ENCODE peak calls at places on chromosomes 3 and 15, in nine cellular contexts. W is upper lobe of right lung; A is foreskin fibroblast; X is tibial artery; F is CD8-positive, alpha-beta T cell; P is psoas muscle; I is upper lobe of left lung; D is OCI-LY7; O is dorsolateral prefrontal cortex. V is an unnamed sample.

GRCh38 chr15:20349774-20350498 is 191.7 kb downstream of the GOLGA6L6 start:
- DNase-seq in W (peak; percentile 74), A (no peak), X (peak; percentile 66), F (peak; percentile 6), P (peak; percentile 59), I (no peak), D (no peak), O (peak; percentile 10), V (peak; percentile 77)

GRCh38 chr3:121883507-121883906 is 10.7 kb upstream of the SLC15A2 start:
- DNase-seq in W (no peak), A (no peak), X (no peak), F (no peak), P (no peak), I (no peak), D (peak; percentile 42), O (no peak), V (no peak)

GRCh38 chr15:76337047-76337738 is 620 bp downstream of the ISL2 start:
- DNase-seq in W (no peak), A (peak; percentile 64), X (no peak), F (no peak), P (no peak), I (no peak), D (peak; percentile 24), O (no peak), V (no peak)

GRCh38 chr3:55322649-55323048 is 164.5 kb downstream of the WNT5A start:
- DNase-seq in W (no peak), A (no peak), X (no peak), F (no peak), P (no peak), I (no peak), D (no peak), O (peak; percentile 37), V (no peak)

GRCh38 chr15:67917037-67917436 is 77.2 kb upstream of the RNU6-1 start:
- DNase-seq in W (no peak), A (no peak), X (peak; percentile 93), F (no peak), P (peak; percentile 82), I (no peak), D (no peak), O (no peak), V (peak; percentile 89)

GRCh38 chr3:136110481-136110880 is 85.7 kb downstream of the MSL2 start:
- DNase-seq in W (no peak), A (no peak), X (no peak), F (no peak), P (no peak), I (no peak), D (no peak), O (no peak), V (no peak)

GRCh38 chr3:177354461-177354860 is 157.2 kb upstream of the TBL1XR1 start:
- DNase-seq in W (no peak), A (no peak), X (no peak), F (no peak), P (no peak), I (no peak), D (no peak), O (no peak), V (no peak)

GRCh38 chr15:25727867-25728600 is 135.1 kb downstream of the ATP10A start:
- DNase-seq in W (no peak), A (no peak), X (peak; percentile 46), F (no peak), P (no peak), I (no peak), D (no peak), O (peak; percentile 4), V (peak; percentile 61)

GRCh38 chr3:12198301-12198700 is 39.6 kb upstream of the TIMP4 start:
- DNase-seq in W (no peak), A (peak; percentile 63), X (no peak), F (no peak), P (no peak), I (no peak), D (no peak), O (no peak), V (no peak)

GRCh38 chr3:17645074-17645698 is 97.2 kb downstream of the TBC1D5 start:
- DNase-seq in W (no peak), A (peak; percentile 65), X (no peak), F (no peak), P (no peak), I (no peak), D (peak; percentile 45), O (peak; percentile 18), V (no peak)

GRCh38 chr3:77536038-77536775 is 496.3 kb downstream of the ROBO2 start:
- DNase-seq in W (no peak), A (no peak), X (no peak), F (no peak), P (no peak), I (no peak), D (no peak), O (no peak), V (no peak)

GRCh38 chr3:183486472-183486871 is 58.1 kb upstream of the MCF2L2 start:
- DNase-seq in W (no peak), A (no peak), X (no peak), F (no peak), P (no peak), I (no peak), D (no peak), O (no peak), V (no peak)

GRCh38 chr15:70541511-70541910 is 221.8 kb downstream of the UACA start:
- DNase-seq in W (no peak), A (no peak), X (no peak), F (no peak), P (no peak), I (no peak), D (no peak), O (no peak), V (no peak)

GRCh38 chr3:35486295-35486694 is 153.0 kb upstream of the ARPP21 start:
- DNase-seq in W (no peak), A (no peak), X (no peak), F (no peak), P (no peak), I (no peak), D (no peak), O (no peak), V (no peak)

GRCh38 chr3:111857474-111857873 is 1.6 kb upstream of the PHLDB2 start:
- DNase-seq in W (no peak), A (no peak), X (no peak), F (no peak), P (no peak), I (no peak), D (no peak), O (no peak), V (no peak)

GRCh38 chr15:71512281-71513016 is 297.9 kb upstream of the NR2E3 start:
- DNase-seq in W (no peak), A (no peak), X (no peak), F (no peak), P (no peak), I (no peak), D (no peak), O (no peak), V (no peak)

GRCh38 chr3:195003006-195003892 is 267.7 kb downstream of the XXYLT1 start:
- DNase-seq in W (peak; percentile 72), A (no peak), X (peak; percentile 78), F (no peak), P (peak; percentile 89), I (peak; percentile 56), D (no peak), O (no peak), V (peak; percentile 72)

GRCh38 chr15:99719096-99719541 is 14.1 kb downstream of the LYSMD4 start:
- DNase-seq in W (no peak), A (peak; percentile 45), X (no peak), F (no peak), P (no peak), I (no peak), D (no peak), O (no peak), V (no peak)

GRCh38 chr3:11717768-11718581 is 74.3 kb upstream of the VGLL4 start:
- DNase-seq in W (no peak), A (no peak), X (no peak), F (no peak), P (no peak), I (no peak), D (peak; percentile 80), O (no peak), V (no peak)

GRCh38 chr3:53938645-53939044 is 47.0 kb upstream of the SELENOK start:
- DNase-seq in W (no peak), A (peak; percentile 24), X (no peak), F (peak; percentile 20), P (no peak), I (no peak), D (peak; percentile 54), O (peak; percentile 39), V (no peak)

DNA sequence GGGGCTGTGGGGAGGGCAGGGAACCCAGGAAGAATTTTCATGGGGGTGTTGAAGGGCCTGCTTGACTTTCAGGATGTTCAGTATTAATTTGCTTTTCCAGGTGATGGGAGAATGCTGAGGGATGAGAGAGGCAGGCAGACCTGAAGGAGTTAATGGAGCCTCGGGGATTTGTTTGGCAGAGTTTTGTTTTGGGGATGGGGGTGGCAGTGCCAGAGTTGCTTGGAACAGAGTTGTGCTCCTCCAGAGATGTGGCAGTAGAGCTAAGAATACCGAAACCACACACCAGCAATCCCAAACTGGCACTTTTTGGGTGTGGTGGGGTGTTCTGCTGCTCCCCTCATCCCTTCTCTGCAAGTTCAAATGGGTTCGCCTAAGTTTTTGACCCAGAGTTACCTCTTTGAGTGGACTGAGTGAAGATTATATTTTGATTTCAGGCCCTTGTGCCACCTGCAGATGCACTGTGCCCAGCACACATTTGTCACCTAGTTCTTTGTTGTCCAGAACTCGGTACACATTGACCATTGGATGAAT is 1.6 kb downstream of the BOC start:
- DNase-seq in W (no peak), A (no peak), X (no peak), F (no peak), P (no peak), I (no peak), D (no peak), O (no peak), V (no peak)
- H3K4me3 ChIP-seq in W (peak overlapping the region; percentile 61), A (peak overlapping the region; percentile 90), X (peak overlapping the region; percentile 67), F (no peak overlapping the region), P (peak overlapping the region; percentile 70), I (no peak overlapping the region), D (no peak overlapping the region), O (peak overlapping the region; percentile 72), V (peak overlapping the region; percentile 87)

GRCh38 chr3:123286308-123287023 is 84.7 kb downstream of the SEC22A start:
- DNase-seq in W (no peak), A (peak; percentile 40), X (peak; percentile 61), F (no peak), P (peak; percentile 44), I (no peak), D (peak; percentile 53), O (peak; percentile 57), V (no peak)
- TF ChIP-seq CTCF in W (peak; percentile 54), A (peak; percentile 98), X (peak; percentile 57), F (peak; percentile 16), P (peak; percentile 29), I (peak; percentile 48), D (peak; percentile 77), O (peak; percentile 51), V (peak; percentile 38)

GRCh38 chr15:68997050-68997449 is 17.4 kb upstream of the NOX5 start:
- DNase-seq in W (no peak), A (no peak), X (no peak), F (no peak), P (no peak), I (no peak), D (no peak), O (no peak), V (peak; percentile 38)
- H3K4me3 ChIP-seq in W (no peak overlapping the region), A (no peak overlapping the region), X (no peak overlapping the region), F (no peak overlapping the region), P (no peak overlapping the region), I (no peak overlapping the region), D (no peak overlapping the region), O (no peak overlapping the region), V (no peak overlapping the region)

DNA sequence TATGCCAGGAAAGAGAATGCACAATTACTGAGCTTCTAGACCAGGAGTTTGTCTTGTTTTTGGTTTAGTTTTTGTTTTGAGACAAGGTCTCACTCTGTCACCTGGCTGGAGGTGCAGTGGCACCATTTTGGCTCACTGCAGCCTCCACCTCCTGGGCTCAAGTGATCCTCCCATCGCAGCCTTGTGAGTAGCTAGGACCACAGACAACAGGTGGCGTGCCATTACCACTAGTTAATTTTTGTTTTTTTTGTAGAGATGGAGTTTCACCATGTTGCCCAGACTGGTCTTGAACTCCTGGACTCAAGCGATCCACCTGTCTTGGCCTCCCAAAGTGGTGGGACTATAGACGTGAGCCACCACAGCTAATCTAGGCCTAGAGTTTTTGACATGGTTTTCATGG is 104.4 kb upstream of the CCDC54 start:
- DNase-seq in W (no peak), A (no peak), X (no peak), F (no peak), P (no peak), I (no peak), D (peak; percentile 18), O (no peak), V (no peak)
- TF ChIP-seq CTCF in W (no peak), A (no peak), X (no peak), F (no peak), P (no peak), I (no peak), D (peak; percentile 51), O (no peak), V (no peak)

V was measured in coronary artery.